ENCODE peak calls at places on chromosomes 2 and 18, in four cellular contexts. D is K562, W is HepG2, G is GM12878. Y is an unnamed sample.

GRCh38 chr18:46712406-46712805 is 44.4 kb downstream of the ST8SIA5 start:
- DNase-seq in D (no peak), W (no peak), G (no peak), Y (no peak)

GRCh38 chr18:34297287-34297686 is 72.6 kb upstream of the NOL4 start:
- DNase-seq in D (no peak), W (no peak), G (no peak), Y (no peak)

GRCh38 chr2:222318026-222318711 is 19.4 kb upstream of the PAX3 start:
- DNase-seq in D (no peak), W (peak), G (no peak), Y (peak)

GRCh38 chr2:1936411-1936980 is 192.2 kb upstream of the PXDN start:
- DNase-seq in D (no peak), W (no peak), G (no peak), Y (no peak)

GRCh38 chr2:19329445-19329844 is 29.0 kb downstream of the OSR1 start:
- DNase-seq in D (no peak), W (no peak), G (no peak), Y (no peak)

GRCh38 chr2:101515512-101515911 is 40.6 kb upstream of the RFX8 start:
- DNase-seq in D (no peak), W (no peak), G (no peak), Y (no peak)

GRCh38 chr2:200199005-200199404 is 107.5 kb upstream of the SPATS2L start:
- DNase-seq in D (no peak), W (no peak), G (peak), Y (no peak)

GRCh38 chr2:112623913-112624777 is 21.6 kb upstream of the SLC20A1 start:
- DNase-seq in D (peak), W (no peak), G (no peak), Y (no peak)

GRCh38 chr2:217466799-217467198 is 536.0 kb downstream of the TNS1 start:
- DNase-seq in D (no peak), W (no peak), G (no peak), Y (no peak)

GRCh38 chr2:143171817-143172216 is 42.6 kb downstream of the ARHGAP15 start:
- DNase-seq in D (no peak), W (no peak), G (no peak), Y (no peak)

GRCh38 chr2:184444217-184444616 is 154.1 kb upstream of the ZNF804A start:
- DNase-seq in D (no peak), W (no peak), G (peak), Y (no peak)

GRCh38 chr2:157233506-157233905 is 24.0 kb upstream of the GALNT5 start:
- DNase-seq in D (no peak), W (no peak), G (no peak), Y (no peak)

GRCh38 chr2:157055660-157056199 is 201.8 kb upstream of the GALNT5 start:
- DNase-seq in D (no peak), W (peak), G (no peak), Y (peak)

GRCh38 chr2:143254108-143254507 is 124.9 kb downstream of the ARHGAP15 start:
- DNase-seq in D (no peak), W (no peak), G (no peak), Y (no peak)

GRCh38 chr2:198316852-198317395 is 512.5 kb downstream of the PLCL1 start:
- DNase-seq in D (no peak), W (no peak), G (no peak), Y (no peak)

GRCh38 chr2:213065583-213066444 is 85.6 kb downstream of the IKZF2 start:
- DNase-seq in D (no peak), W (no peak), G (no peak), Y (peak)

GRCh38 chr2:169659314-169659713 is 34.9 kb downstream of the CFAP210 start:
- DNase-seq in D (no peak), W (no peak), G (peak), Y (no peak)

GRCh38 chr2:11535899-11536344 is 2.1 kb downstream of the GREB1 start:
- DNase-seq in D (no peak), W (peak), G (no peak), Y (no peak)

GRCh38 chr2:151359768-151360167 is 2.4 kb downstream of the TNFAIP6 start:
- DNase-seq in D (no peak), W (no peak), G (no peak), Y (no peak)

GRCh38 chr2:204576580-204576979 is 31.3 kb downstream of the PARD3B start:
- DNase-seq in D (no peak), W (no peak), G (no peak), Y (no peak)

GRCh38 chr2:237737196-237737865 is 61.2 kb upstream of the RBM44 start:
- DNase-seq in D (no peak), W (no peak), G (no peak), Y (no peak)

GRCh38 chr2:199922856-199923255 is 11.8 kb downstream of the C2orf69 start:
- DNase-seq in D (no peak), W (no peak), G (no peak), Y (no peak)

GRCh38 chr2:122209377-122209776 is 453.9 kb downstream of the TSN start:
- DNase-seq in D (no peak), W (no peak), G (no peak), Y (no peak)

GRCh38 chr2:42493885-42494433 is at the start of gene KCNG3:
- DNase-seq in D (peak), W (peak), G (no peak), Y (peak)

GRCh38 chr18:45482286-45482685 is 133.0 kb upstream of the SLC14A2 start:
- DNase-seq in D (no peak), W (no peak), G (no peak), Y (no peak)

GRCh38 chr2:208025814-208026184 is 472 bp upstream of the PLEKHM3 start:
- DNase-seq in D (no peak), W (no peak), G (no peak), Y (peak)

GRCh38 chr2:88190808-88191721 is 20.9 kb downstream of the THNSL2 start:
- DNase-seq in D (peak), W (peak), G (no peak), Y (peak)

GRCh38 chr2:26344581-26345283 is 1.2 kb upstream of the SELENOI start:
- DNase-seq in D (peak), W (peak), G (no peak), Y (no peak)

GRCh38 chr2:170739048-170739447 is 23.9 kb downstream of the SP5 start:
- DNase-seq in D (no peak), W (peak), G (no peak), Y (no peak)

GRCh38 chr2:240922234-240922981 is 16.3 kb downstream of the CROCC2 start:
- DNase-seq in D (no peak), W (no peak), G (no peak), Y (no peak)

GRCh38 chr2:218216336-218216673 is 684 bp upstream of the ARPC2 start:
- DNase-seq in D (no peak), W (no peak), G (no peak), Y (no peak)

GRCh38 chr2:227406177-227407031 is 18.7 kb upstream of the SCYGR1 start:
- DNase-seq in D (peak), W (peak), G (no peak), Y (peak)

GRCh38 chr2:18883626-18884456 is 294.5 kb upstream of the NT5C1B start:
- DNase-seq in D (no peak), W (peak), G (no peak), Y (no peak)

GRCh38 chr2:137888845-137889244 is 75.4 kb upstream of the HNMT start:
- DNase-seq in D (no peak), W (peak), G (no peak), Y (peak)

GRCh38 chr2:113174369-113174735 is 581 bp downstream of the PSD4 start:
- DNase-seq in D (peak), W (no peak), G (no peak), Y (no peak)

GRCh38 chr2:37829202-37829601 is 95.9 kb upstream of the RMDN2 start:
- DNase-seq in D (no peak), W (no peak), G (no peak), Y (no peak)

GRCh38 chr2:144099746-144100438 is 420.0 kb downstream of the ZEB2 start:
- DNase-seq in D (no peak), W (no peak), G (no peak), Y (no peak)

GRCh38 chr2:160353166-160353565 is 140.4 kb downstream of the RBMS1 start:
- DNase-seq in D (no peak), W (no peak), G (no peak), Y (peak)

GRCh38 chr18:10995576-10995975 is 153.8 kb downstream of the PIEZO2 start:
- DNase-seq in D (no peak), W (no peak), G (no peak), Y (no peak)

GRCh38 chr2:180983468-180984388 is 3.3 kb downstream of the UBE2E3 start:
- DNase-seq in D (peak), W (peak), G (no peak), Y (peak)

GRCh38 chr2:159133795-159134194 is 152.7 kb downstream of the WDSUB1 start:
- DNase-seq in D (no peak), W (no peak), G (no peak), Y (no peak)

GRCh38 chr2:159129807-159130206 is 156.7 kb downstream of the WDSUB1 start:
- DNase-seq in D (no peak), W (no peak), G (no peak), Y (no peak)

GRCh38 chr2:159131267-159131790 is 155.2 kb downstream of the WDSUB1 start:
- DNase-seq in D (no peak), W (no peak), G (no peak), Y (no peak)

GRCh38 chr2:159130302-159130701 is 156.2 kb downstream of the WDSUB1 start:
- DNase-seq in D (peak), W (no peak), G (no peak), Y (no peak)

DNA sequence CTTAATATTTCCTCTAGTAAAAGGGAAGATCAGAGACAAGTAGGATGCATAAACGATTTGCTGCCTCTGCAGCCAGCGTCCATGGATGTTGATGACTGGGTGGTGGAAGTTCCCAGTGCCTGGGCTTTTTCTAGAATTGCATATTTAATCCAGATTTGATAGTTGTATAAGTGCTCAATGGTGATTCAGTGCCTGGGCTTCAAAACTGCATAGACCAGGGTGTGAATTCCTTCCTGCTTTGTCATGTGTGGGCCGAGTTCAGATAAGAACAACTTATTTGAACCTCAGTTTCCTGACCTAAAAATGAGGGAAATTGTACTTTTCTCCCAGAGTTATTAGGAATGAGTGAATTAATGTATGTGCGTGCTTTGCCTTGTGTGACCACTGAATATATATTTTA is 154.6 kb downstream of the WDSUB1 start:
- DNase-seq in D (no peak), W (no peak), G (no peak), Y (no peak)
- TF ChIP-seq FOXM1 in D (no peak), W (no peak), G (no peak), Y (no peak)

GRCh38 chr2:231297108-231297908 is 98.2 kb upstream of the B3GNT7 start:
- DNase-seq in D (peak), W (peak), G (peak), Y (peak)
- TF ChIP-seq BHLHE40 in D (no peak), W (no peak), G (no peak), Y (no peak)

GRCh38 chr2:104545055-104545454 is 308.9 kb upstream of the POU3F3 start:
- DNase-seq in D (no peak), W (no peak), G (no peak), Y (no peak)

GRCh38 chr2:104547251-104547650 is 306.7 kb upstream of the POU3F3 start:
- DNase-seq in D (no peak), W (no peak), G (no peak), Y (no peak)

DNA sequence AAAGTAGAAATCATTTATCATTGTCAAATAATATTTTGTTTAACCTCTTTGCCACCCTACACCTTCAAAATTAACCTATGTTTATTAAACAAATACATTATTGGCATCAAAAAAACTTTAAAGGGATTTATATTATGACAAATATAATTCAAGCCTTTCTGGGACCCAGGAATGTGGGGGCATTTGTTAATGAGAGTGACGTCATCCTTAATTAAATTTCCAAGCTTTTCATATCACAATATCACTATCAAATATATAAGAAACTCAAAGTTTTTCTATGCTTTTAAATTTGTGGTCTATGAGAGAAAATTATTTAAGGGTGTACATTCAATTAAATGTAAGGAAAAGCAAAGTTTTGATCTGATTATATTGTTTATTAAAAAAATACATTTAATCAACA is 307.4 kb upstream of the POU3F3 start:
- DNase-seq in D (no peak), W (no peak), G (no peak), Y (no peak)
- TF ChIP-seq SP1 in D (no peak), W (no peak), G (no peak), Y (no peak)

GRCh38 chr18:13605901-13606300 is 120.5 kb downstream of the FAM210A start:
- DNase-seq in D (no peak), W (no peak), G (no peak), Y (no peak)

GRCh38 chr18:13605477-13605876 is 120.9 kb downstream of the FAM210A start:
- DNase-seq in D (no peak), W (no peak), G (no peak), Y (no peak)

GRCh38 chr18:13606589-13607254 is 119.6 kb downstream of the FAM210A start:
- DNase-seq in D (no peak), W (no peak), G (no peak), Y (no peak)

GRCh38 chr18:13603304-13604019 is 122.9 kb downstream of the FAM210A start:
- DNase-seq in D (no peak), W (no peak), G (no peak), Y (no peak)

DNA sequence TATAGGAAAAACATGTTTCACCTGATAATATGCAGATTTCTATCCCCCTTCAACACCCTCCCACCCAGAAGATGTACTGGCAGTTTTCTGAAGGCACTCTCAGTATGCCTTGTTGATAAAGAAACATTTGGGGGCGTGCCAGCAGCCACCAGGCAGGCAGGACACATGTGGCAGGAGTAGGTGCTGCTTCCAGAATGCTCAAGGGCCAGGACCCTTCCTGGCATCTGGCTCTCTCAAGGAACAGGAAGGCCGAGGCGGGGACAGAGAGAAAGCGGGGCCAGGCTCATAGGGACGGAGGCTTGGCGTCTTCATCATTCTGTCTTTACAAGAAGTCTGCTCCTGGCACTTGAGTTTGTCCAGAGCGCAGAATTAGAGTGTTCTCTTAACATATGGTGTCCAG is 121.6 kb downstream of the FAM210A start:
- DNase-seq in D (no peak), W (no peak), G (no peak), Y (no peak)
- TF ChIP-seq FOXM1 in D (no peak), W (no peak), G (no peak), Y (no peak)

GRCh38 chr18:60895181-60895580 is 438.0 kb upstream of the CDH20 start:
- DNase-seq in D (no peak), W (no peak), G (no peak), Y (peak)
- TF ChIP-seq BHLHE40 in D (no peak), W (no peak), G (no peak), Y (no peak)

GRCh38 chr2:28544915-28545589 is 49.2 kb downstream of the PLB1 start:
- DNase-seq in D (no peak), W (peak), G (no peak), Y (no peak)
- TF ChIP-seq SP1 in D (no peak), W (no peak), G (no peak), Y (no peak)

GRCh38 chr2:179593323-179593722 is 268.1 kb downstream of the ZNF385B start:
- DNase-seq in D (no peak), W (no peak), G (no peak), Y (no peak)

GRCh38 chr2:179596018-179596417 is 265.4 kb downstream of the ZNF385B start:
- DNase-seq in D (no peak), W (no peak), G (no peak), Y (no peak)

GRCh38 chr2:179595284-179595683 is 266.1 kb downstream of the ZNF385B start:
- DNase-seq in D (no peak), W (peak), G (no peak), Y (peak)

GRCh38 chr2:179592167-179592936 is 269.1 kb downstream of the ZNF385B start:
- DNase-seq in D (no peak), W (no peak), G (no peak), Y (no peak)

GRCh38 chr2:179594268-179595112 is 266.9 kb downstream of the ZNF385B start:
- DNase-seq in D (no peak), W (no peak), G (no peak), Y (no peak)
- TF ChIP-seq FOXM1 in D (no peak), W (no peak), G (no peak), Y (no peak)

GRCh38 chr2:47219970-47220369 is 64.9 kb upstream of the STPG4 start:
- DNase-seq in D (no peak), W (no peak), G (no peak), Y (no peak)

GRCh38 chr2:47218899-47219525 is 63.9 kb upstream of the STPG4 start:
- DNase-seq in D (peak), W (no peak), G (no peak), Y (no peak)

GRCh38 chr2:47217277-47217676 is 62.2 kb upstream of the STPG4 start:
- DNase-seq in D (no peak), W (no peak), G (no peak), Y (no peak)

GRCh38 chr2:47221039-47221438 is 65.9 kb upstream of the STPG4 start:
- DNase-seq in D (no peak), W (no peak), G (no peak), Y (no peak)

GRCh38 chr2:47218066-47218581 is 63.0 kb upstream of the STPG4 start:
- DNase-seq in D (no peak), W (no peak), G (no peak), Y (peak)
- TF ChIP-seq BHLHE40 in D (no peak), W (no peak), G (no peak), Y (no peak)

GRCh38 chr2:10122500-10123280 is at the start of gene RRM2:
- DNase-seq in D (peak), W (peak), G (peak), Y (peak)
- TF ChIP-seq SP1 in D (peak), W (peak), G (peak), Y (no peak)

Y was measured in HEK293T.